ENCODE peak calls at places on chromosome 16, in four cellular contexts. M, R, F and I are unnamed samples.

GRCh38 chr16:72787519-72788268 is 260.2 kb downstream of the ZFHX3 start:
- DNase-seq in R (peak; percentile 88), F (peak; percentile 75), M (peak; percentile 72), I (peak; percentile 70)

GRCh38 chr16:57999366-57999970 is 1.0 kb downstream of the ZNF319 start:
- DNase-seq in F (peak; percentile 36), R (no peak), M (no peak), I (no peak)

GRCh38 chr16:89393731-89394406 is 96.5 kb downstream of the ANKRD11 start:
- DNase-seq in F (no peak), R (no peak), M (no peak), I (no peak)

GRCh38 chr16:89822188-89823086 is 5.8 kb upstream of the SPIRE2 start:
- DNase-seq in F (peak; percentile 44), M (no peak), R (no peak), I (peak; percentile 47)

GRCh38 chr16:83456934-83457333 is 350.8 kb upstream of the HSBP1 start:
- DNase-seq in F (no peak), M (no peak), R (no peak), I (no peak)

GRCh38 chr16:85276741-85277140 is 164.5 kb upstream of the CIBAR2 start:
- DNase-seq in F (peak; percentile 52), R (no peak), M (peak; percentile 49), I (no peak)

GRCh38 chr16:22370038-22370541 is 4.3 kb downstream of the CDR2 start:
- DNase-seq in F (no peak), M (no peak), R (peak; percentile 35), I (no peak)

GRCh38 chr16:75222271-75222783 is 3.5 kb downstream of the CTRB1 start:
- DNase-seq in M (peak; percentile 25), F (no peak), R (no peak), I (no peak)

GRCh38 chr16:24851700-24852099 is 5.9 kb downstream of the SLC5A11 start:
- DNase-seq in M (no peak), R (peak; percentile 24), F (no peak), I (no peak)

GRCh38 chr16:78058165-78058564 is 35.8 kb downstream of the CLEC3A start:
- DNase-seq in M (no peak), R (no peak), F (no peak), I (no peak)

GRCh38 chr16:80997139-80997798 is 9.4 kb downstream of the CMC2 start:
- DNase-seq in F (no peak), R (no peak), M (no peak), I (no peak)

GRCh38 chr16:85492617-85492957 is 120.5 kb upstream of the GSE1 start:
- DNase-seq in M (no peak), F (no peak), R (no peak), I (no peak)

GRCh38 chr16:72905581-72905980 is 142.3 kb downstream of the ZFHX3 start:
- DNase-seq in M (no peak), F (no peak), R (peak; percentile 15), I (no peak)

GRCh38 chr16:35724551-35724950 is 2265.1 kb downstream of the TP53TG3F start:
- DNase-seq in R (no peak), F (no peak), M (no peak), I (no peak)

GRCh38 chr16:25709182-25709581 is 17.4 kb downstream of the HS3ST4 start:
- DNase-seq in F (peak; percentile 11), R (no peak), M (peak; percentile 13), I (no peak)

GRCh38 chr16:57892447-57893096 is 78.4 kb downstream of the CNGB1 start:
- DNase-seq in M (no peak), R (no peak), F (no peak), I (no peak)

GRCh38 chr16:88408561-88408960 is 25.8 kb downstream of the ZNF469 start:
- DNase-seq in F (no peak), M (no peak), R (no peak), I (no peak)

GRCh38 chr16:53946745-53947386 is 242.9 kb downstream of the FTO start:
- DNase-seq in R (no peak), M (no peak), F (no peak), I (no peak)

GRCh38 chr16:2787406-2787805 is at the start of gene PRSS33:
- DNase-seq in M (no peak), R (no peak), F (peak; percentile 68), I (no peak)

GRCh38 chr16:30875881-30876791 is 17.7 kb downstream of the BCL7C start:
- DNase-seq in F (peak; percentile 31), M (peak; percentile 33), R (no peak), I (no peak)

GRCh38 chr16:77531741-77532140 is 96.9 kb upstream of the ADAMTS18 start:
- DNase-seq in R (peak; percentile 4), M (no peak), F (no peak), I (no peak)

GRCh38 chr16:65884018-65884417 is 482.5 kb upstream of the CDH5 start:
- DNase-seq in R (no peak), F (no peak), M (no peak), I (no peak)

DNA sequence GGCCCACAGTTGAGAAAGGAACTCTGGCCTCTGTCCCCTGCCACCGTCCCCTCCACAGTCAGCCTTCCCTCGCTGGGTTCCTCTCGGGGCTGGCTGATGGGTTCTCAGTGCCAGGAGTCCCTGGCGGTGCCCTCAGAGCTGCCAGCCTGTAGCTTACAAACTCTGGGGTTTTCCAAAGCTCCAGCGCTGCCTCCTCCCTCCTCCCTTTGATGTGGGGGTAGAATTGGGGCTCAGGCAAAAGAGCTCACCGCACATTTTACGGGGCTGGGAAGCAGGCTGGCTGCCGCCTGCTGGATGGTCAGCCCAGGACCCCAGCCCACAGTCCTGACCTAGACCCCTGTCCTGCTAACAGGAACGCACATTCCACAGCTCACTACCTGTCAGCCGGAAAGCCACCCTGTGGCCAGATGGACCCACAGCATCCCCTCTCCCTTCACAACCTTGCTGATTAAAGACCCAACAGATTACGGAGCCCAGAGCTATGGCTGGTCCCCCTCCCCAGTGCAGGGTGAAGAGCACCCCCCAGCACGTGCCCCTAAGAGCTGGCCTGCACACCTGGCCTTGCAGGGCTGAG is 6.0 kb downstream of the VASN start:
- DNase-seq in M (peak; percentile 74), F (peak; percentile 40), R (no peak), I (no peak)
- TF ChIP-seq CTCF in M (peak; percentile 44), F (peak; percentile 36), R (peak; percentile 12), I (peak; percentile 18)

GRCh38 chr16:59108374-59108773 is 374.3 kb upstream of the GOT2 start:
- DNase-seq in M (no peak), F (no peak), R (no peak), I (no peak)
- TF ChIP-seq CTCF in M (no peak), F (no peak), R (no peak), I (no peak)

DNA sequence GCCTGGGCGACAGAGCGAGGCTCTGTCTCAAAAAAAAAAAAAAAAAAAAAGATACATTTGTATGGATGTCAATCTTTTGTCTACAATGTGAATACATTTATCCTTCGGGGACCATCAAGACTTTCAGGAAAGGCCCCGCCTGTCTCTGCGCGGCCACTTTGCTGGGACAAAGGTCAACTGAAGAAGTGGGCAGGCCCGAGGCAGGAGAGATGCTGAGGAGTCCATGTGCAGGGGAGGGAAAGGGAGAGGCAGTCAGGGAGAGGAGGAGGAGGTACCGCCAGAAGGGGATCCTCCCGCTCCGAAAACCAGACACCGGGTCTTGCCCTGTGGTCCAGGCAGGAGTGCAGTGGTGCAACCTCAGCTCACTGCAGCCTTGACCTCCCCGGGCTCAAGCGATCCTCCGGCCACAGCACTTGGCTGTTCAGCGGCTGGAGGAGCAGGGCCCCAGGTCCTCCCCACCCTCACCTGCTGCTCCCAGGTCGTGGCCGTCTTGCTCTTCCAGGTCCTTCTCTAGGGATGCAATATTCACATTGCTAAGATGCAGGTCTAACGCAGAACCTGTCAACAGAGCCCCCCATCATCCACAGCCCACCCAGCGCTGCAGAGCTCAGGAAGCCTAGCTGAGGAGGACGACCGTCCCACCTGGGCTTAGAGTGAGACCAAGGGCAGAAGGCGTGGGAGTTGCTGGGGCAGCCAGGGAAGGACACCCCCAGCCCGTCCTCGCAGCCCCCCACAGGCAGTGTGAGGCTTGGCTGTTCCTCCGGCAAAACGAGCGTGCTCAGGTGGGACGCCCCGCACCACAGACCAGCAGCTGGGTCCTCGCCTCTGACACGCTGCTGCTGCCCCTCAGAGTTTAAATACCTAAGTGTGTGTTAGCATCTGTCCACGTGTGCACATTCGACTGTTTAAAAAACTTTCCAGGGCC is 19.6 kb downstream of the GNPTG start:
- DNase-seq in R (no peak), F (no peak), M (no peak), I (no peak)
- TF ChIP-seq CTCF in R (no peak), F (no peak), M (no peak), I (no peak)

GRCh38 chr16:12791340-12791739 is 12.3 kb downstream of the CPPED1 start:
- DNase-seq in F (no peak), M (no peak), R (no peak), I (no peak)

GRCh38 chr16:12796498-12796897 is 7.2 kb downstream of the CPPED1 start:
- DNase-seq in M (no peak), F (no peak), R (no peak), I (no peak)

GRCh38 chr16:12798171-12798570 is 5.5 kb downstream of the CPPED1 start:
- DNase-seq in F (no peak), R (no peak), M (no peak), I (no peak)

GRCh38 chr16:12793120-12793889 is 10.4 kb downstream of the CPPED1 start:
- DNase-seq in F (peak; percentile 24), R (no peak), M (peak; percentile 70), I (no peak)

GRCh38 chr16:12794486-12795399 is 8.9 kb downstream of the CPPED1 start:
- DNase-seq in F (no peak), M (peak; percentile 7), R (no peak), I (no peak)
- TF ChIP-seq CTCF in F (no peak), M (no peak), R (no peak), I (no peak)

GRCh38 chr16:27367463-27368357 is 34.3 kb upstream of the IL21R start:
- DNase-seq in M (peak; percentile 86), R (peak; percentile 65), F (peak; percentile 83), I (peak; percentile 71)
- TF ChIP-seq CTCF in M (peak; percentile 66), R (peak; percentile 77), F (peak; percentile 76), I (peak; percentile 58)